ENCODE peak calls at places on chromosomes 4 and X, in seven cellular contexts. K is epithelial cell of esophagus, X is neural progenitor cell, Y is mucosa of descending colon, I is uterus, E is HL-60, G is IMR-90. H is an unnamed sample.

GRCh38 chr4:48247878-48248558 is 21.6 kb downstream of the TEC start:
- DNase-seq in Y (no peak), X (no peak), G (no peak), I (no peak), E (no peak), K (no peak), H (no peak)

GRCh38 chr4:9923195-9923812 is 98.0 kb downstream of the SLC2A9 start:
- DNase-seq in G (no peak), I (no peak), K (no peak), X (no peak), Y (no peak), E (no peak), H (no peak)

GRCh38 chr4:156673483-156673882 is 298.1 kb downstream of the PDGFC start:
- DNase-seq in G (peak), Y (no peak), I (no peak), X (no peak), E (no peak), K (no peak), H (peak)

GRCh38 chr4:151322565-151322964 is 2.8 kb downstream of the SH3D19 start:
- DNase-seq in G (no peak), X (no peak), Y (no peak), E (no peak), I (no peak), K (peak), H (no peak)

GRCh38 chr4:183352546-183352945 is 30.3 kb upstream of the CLDN24 start:
- DNase-seq in E (no peak), Y (no peak), I (no peak), X (no peak), G (no peak), K (no peak), H (no peak)

GRCh38 chr4:13980317-13980716 is 352.8 kb upstream of the BOD1L1 start:
- DNase-seq in I (no peak), X (no peak), E (no peak), K (peak), Y (no peak), G (peak), H (peak)

GRCh38 chrX:112867570-112867969 is 26.9 kb upstream of the AMOT start:
- DNase-seq in K (no peak), G (no peak), X (peak), Y (no peak), I (no peak), E (no peak), H (no peak)

GRCh38 chrX:40544343-40545250 is 36.2 kb upstream of the ATP6AP2 start:
- DNase-seq in G (peak), I (no peak), K (peak), Y (no peak), E (no peak), X (no peak), H (peak)

GRCh38 chr4:182496392-182496791 is 253.2 kb downstream of the TENM3 start:
- DNase-seq in I (no peak), X (no peak), E (no peak), K (no peak), Y (no peak), G (no peak), H (no peak)

GRCh38 chr4:163251204-163251603 is 81.2 kb downstream of the NPY1R start:
- DNase-seq in K (peak), Y (no peak), G (no peak), I (no peak), X (peak), E (no peak), H (no peak)

GRCh38 chrX:116277391-116277790 is 106.8 kb downstream of the AGTR2 start:
- DNase-seq in G (no peak), I (no peak), Y (no peak), K (no peak), X (no peak), E (no peak), H (no peak)

GRCh38 chr4:7734651-7735260 is 204.9 kb downstream of the AFAP1 start:
- DNase-seq in I (no peak), G (no peak), E (no peak), K (no peak), Y (no peak), X (no peak), H (no peak)

GRCh38 chr4:89868999-89869589 is 25.6 kb upstream of the MMRN1 start:
- DNase-seq in I (no peak), Y (no peak), K (peak), G (peak), X (no peak), E (no peak), H (peak)

GRCh38 chr4:36088542-36088941 is 155.8 kb downstream of the ARAP2 start:
- DNase-seq in E (no peak), I (no peak), G (no peak), Y (no peak), X (peak), K (no peak), H (no peak)

GRCh38 chr4:5267418-5267817 is 216.1 kb downstream of the STK32B start:
- DNase-seq in E (no peak), G (peak), X (no peak), I (no peak), K (no peak), Y (no peak), H (no peak)

GRCh38 chr4:36773467-36773866 is 471.1 kb upstream of the NWD2 start:
- DNase-seq in I (no peak), X (no peak), Y (no peak), G (no peak), E (no peak), K (no peak), H (no peak)

GRCh38 chr4:174521800-174522182 is 497 bp downstream of the HPGD start:
- DNase-seq in E (no peak), X (peak), G (no peak), I (no peak), Y (no peak), K (peak), H (no peak)

GRCh38 chrX:57900961-57901360 is 9.3 kb downstream of the ZXDA start:
- DNase-seq in E (no peak), Y (no peak), K (peak), G (peak), I (no peak), X (no peak), H (peak)

GRCh38 chrX:70398899-70399298 is 24.2 kb upstream of the GDPD2 start:
- DNase-seq in G (peak), Y (no peak), K (peak), X (no peak), E (peak), I (no peak), H (peak)

GRCh38 chr4:1198070-1198844 is 25.9 kb upstream of the SPON2 start:
- DNase-seq in E (no peak), G (peak), I (peak), Y (peak), K (no peak), X (no peak), H (peak)

GRCh38 chrX:153870791-153871360 is 15.1 kb downstream of the L1CAM start:
- DNase-seq in K (no peak), X (no peak), Y (no peak), G (no peak), I (no peak), E (no peak), H (no peak)

GRCh38 chr4:184688447-184688846 is 38.9 kb downstream of the PRIMPOL start:
- DNase-seq in I (no peak), Y (no peak), X (no peak), K (peak), G (peak), E (no peak), H (peak)

GRCh38 chr4:85402371-85402770 is 72.6 kb upstream of the ARHGAP24 start:
- DNase-seq in I (peak), X (no peak), E (no peak), Y (no peak), K (peak), G (peak), H (peak)

GRCh38 chr4:86845593-86845992 is 3.6 kb downstream of the SLC10A6 start:
- DNase-seq in I (no peak), X (no peak), K (peak), G (no peak), E (no peak), Y (no peak), H (no peak)

GRCh38 chr4:177737387-177737965 is 295.2 kb upstream of the AGA start:
- DNase-seq in G (peak), E (no peak), I (no peak), X (no peak), K (no peak), Y (no peak), H (no peak)

GRCh38 chrX:71181558-71181909 is 36.9 kb downstream of the NLGN3 start:
- DNase-seq in G (no peak), K (no peak), E (peak), X (peak), I (no peak), Y (peak), H (no peak)

GRCh38 chrX:55908685-55909212 is 191.2 kb downstream of the RRAGB start:
- DNase-seq in K (peak), E (no peak), Y (peak), G (no peak), X (peak), I (no peak), H (peak)

DNA sequence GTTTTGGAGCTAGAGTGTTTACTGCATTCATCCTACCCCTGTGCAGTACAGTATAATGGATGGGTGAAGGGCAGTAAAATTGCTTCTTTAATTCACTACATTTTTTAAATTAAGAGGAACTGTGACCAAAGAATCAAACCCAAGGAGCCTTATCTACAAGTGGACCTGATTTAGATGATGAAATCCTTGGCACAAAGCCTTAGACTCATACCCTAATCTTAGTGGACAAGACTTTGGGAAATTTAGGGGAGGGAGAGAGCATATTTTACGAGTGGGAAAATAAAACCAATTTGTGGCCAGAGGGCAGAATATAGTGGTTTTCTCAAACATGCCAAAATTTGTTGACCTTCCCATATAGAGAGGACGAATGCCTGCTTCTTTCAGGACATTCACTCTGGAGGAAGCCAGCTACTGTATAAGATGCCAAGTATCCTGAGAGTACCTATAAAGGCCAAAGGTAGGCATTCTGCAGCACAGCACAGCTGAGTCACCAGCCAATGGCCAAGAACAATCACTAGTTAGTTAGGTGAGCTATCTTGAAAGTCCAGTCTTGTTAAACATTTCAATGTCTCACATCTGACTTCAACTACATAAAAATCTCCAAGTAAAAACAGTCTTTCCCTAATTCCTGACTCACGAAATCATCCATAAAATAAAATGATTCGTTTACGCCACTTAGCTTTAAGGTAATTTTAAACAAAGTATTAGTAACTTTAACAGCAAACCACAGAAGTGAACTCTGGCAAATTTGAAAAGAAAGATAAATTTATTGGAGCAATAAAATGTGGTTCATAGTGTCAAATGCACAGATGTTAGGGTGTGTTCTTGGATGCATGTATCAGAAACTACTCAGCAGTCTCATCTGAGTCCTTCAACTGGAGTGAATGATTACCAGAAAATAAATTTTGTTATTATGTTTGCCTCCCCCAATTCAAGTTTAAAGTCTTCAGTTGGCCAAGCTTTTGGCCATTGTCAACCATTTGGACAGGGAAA is 254.1 kb upstream of the KCNIP4 start:
- DNase-seq in E (no peak), G (no peak), X (no peak), Y (peak), I (no peak), K (peak), H (no peak)
- H3K4me3 ChIP-seq in E (no peak), G (no peak), X (no peak), Y (no peak), I (no peak), K (no peak), H (no peak)

GRCh38 chrX:31280580-31280979 is 208.7 kb upstream of the FTHL17 start:
- DNase-seq in Y (no peak), K (no peak), E (no peak), I (no peak), G (no peak), X (no peak), H (no peak)

GRCh38 chrX:31279359-31279758 is 207.5 kb upstream of the FTHL17 start:
- DNase-seq in G (peak), K (peak), X (peak), E (no peak), Y (no peak), I (no peak), H (no peak)
- TF ChIP-seq CTCF in G (peak), K (peak), X (peak), E (no peak), Y (no peak), I (no peak), H (no peak)

DNA sequence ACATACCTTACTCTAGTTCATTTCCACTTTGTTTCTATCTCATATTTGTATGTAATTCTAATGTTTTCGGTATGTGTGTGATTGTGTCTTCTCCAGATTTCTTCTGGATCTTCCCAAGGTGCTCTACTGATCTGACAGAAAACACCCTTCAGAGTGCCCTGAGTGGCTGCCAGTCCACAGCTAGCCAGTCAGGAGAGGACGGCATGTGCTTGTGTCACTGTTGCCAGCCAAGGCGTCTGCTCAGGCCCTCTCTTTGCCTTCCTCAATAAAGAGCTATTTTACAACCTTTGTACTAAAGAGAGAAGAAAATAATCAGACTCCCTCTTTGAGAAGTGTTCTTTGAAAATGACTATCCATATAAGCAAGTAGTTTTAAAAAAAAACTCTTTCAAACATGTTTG is 29.0 kb downstream of the CD99L2 start:
- DNase-seq in Y (peak), E (no peak), I (no peak), K (no peak), G (no peak), X (no peak), H (no peak)
- H3K4me3 ChIP-seq in Y (no peak), E (no peak), I (no peak), K (no peak), G (no peak), X (no peak), H (no peak)

GRCh38 chrX:137896123-137896522 is 330.2 kb downstream of the ZIC3 start:
- DNase-seq in G (no peak), X (no peak), Y (no peak), K (no peak), I (no peak), E (no peak), H (no peak)

DNA sequence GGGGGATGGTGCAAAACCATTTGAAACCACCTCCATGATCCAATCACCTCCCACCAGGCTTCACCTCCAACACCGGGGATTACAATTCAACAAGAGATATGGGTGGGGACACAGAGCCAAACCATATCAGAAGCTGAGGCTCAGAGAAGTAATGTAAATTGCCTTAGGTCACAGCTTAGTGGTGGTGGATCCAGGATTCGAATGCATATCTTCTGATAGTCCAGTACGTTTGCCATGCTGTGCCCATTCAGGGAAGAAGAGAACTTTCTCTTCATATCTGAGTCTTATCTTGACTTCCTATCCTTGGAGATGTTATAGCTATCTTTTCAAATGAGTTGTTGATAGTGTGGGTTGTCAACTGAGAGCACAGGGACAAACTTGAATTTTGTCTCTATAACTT is 325.5 kb downstream of the ZIC3 start:
- DNase-seq in X (no peak), K (no peak), E (no peak), Y (no peak), I (no peak), G (no peak), H (no peak)
- TF ChIP-seq CTCF in X (no peak), K (no peak), E (no peak), Y (no peak), I (no peak), G (no peak), H (no peak)

DNA sequence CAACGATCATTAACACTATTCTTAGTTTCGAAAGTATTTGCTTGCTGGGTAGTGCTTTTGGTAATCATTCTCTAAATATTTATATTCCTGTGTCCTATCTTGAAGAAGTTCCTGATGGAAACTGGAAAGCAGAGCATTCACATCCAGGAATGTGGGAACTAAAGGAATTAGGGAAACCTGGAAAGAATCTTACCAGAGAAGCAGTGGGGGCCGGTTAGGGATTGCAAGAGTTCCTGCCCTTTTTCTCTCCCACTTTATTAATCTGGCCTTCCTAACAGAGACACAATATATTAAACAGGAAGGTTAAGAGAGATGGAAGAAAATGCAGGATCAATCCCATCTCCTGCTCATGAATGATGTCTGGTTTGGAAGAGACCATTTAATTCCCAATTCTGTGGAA is 52.1 kb downstream of the C4orf51 start:
- DNase-seq in Y (no peak), K (no peak), E (no peak), I (no peak), X (peak), G (no peak), H (no peak)
- H3K4me3 ChIP-seq in Y (no peak), K (no peak), E (no peak), I (no peak), X (no peak), G (no peak), H (no peak)

GRCh38 chr4:148790246-148790645 is 348.0 kb upstream of the NR3C2 start:
- DNase-seq in I (no peak), K (no peak), X (no peak), Y (no peak), E (no peak), G (no peak), H (no peak)

GRCh38 chr4:148787285-148787684 is 345.1 kb upstream of the NR3C2 start:
- DNase-seq in I (no peak), X (no peak), Y (no peak), K (no peak), E (no peak), G (no peak), H (no peak)

GRCh38 chr4:148790691-148791090 is 348.5 kb upstream of the NR3C2 start:
- DNase-seq in I (no peak), Y (no peak), E (no peak), G (peak), K (peak), X (no peak), H (no peak)

GRCh38 chr4:148787831-148788477 is 345.7 kb upstream of the NR3C2 start:
- DNase-seq in E (no peak), G (peak), X (no peak), I (no peak), Y (no peak), K (peak), H (no peak)

GRCh38 chr4:148786699-148787098 is 344.5 kb upstream of the NR3C2 start:
- DNase-seq in X (no peak), E (no peak), I (no peak), K (no peak), G (no peak), Y (peak), H (no peak)
- TF ChIP-seq CTCF in X (no peak), E (no peak), I (no peak), K (no peak), G (no peak), Y (no peak), H (no peak)

DNA sequence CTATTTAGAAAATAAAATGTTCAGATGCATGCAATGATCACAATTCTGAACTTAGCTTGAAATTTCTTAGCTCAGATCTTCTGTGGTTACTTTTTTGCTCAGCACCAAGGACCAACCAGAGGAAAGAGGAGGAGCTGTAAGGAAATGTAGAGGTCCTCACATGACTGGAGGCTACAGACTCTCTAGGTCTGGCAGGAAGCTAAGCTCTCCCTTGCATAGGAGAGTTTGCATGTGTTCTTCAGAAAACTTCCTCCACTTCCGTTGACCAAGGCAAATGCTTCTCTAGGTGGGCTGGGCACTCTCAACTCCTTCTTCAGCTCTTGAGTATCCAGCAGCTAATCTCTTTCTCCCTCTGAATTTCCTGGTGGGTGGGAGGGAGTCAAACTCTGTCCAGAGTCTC is 119.6 kb downstream of the BTC start:
- DNase-seq in K (no peak), G (no peak), X (no peak), Y (no peak), E (no peak), I (no peak), H (no peak)
- H3K4me3 ChIP-seq in K (no peak), G (no peak), X (no peak), Y (no peak), E (no peak), I (no peak), H (no peak)